ENCODE peak calls at places on chromosomes 1 and 21, in five cellular contexts. W is hepatic stellate cell; O is activated gamma-delta T cell treated with anti-CD3 and anti-CD28 coated beads, Interleukin-2, amount 50 U/mL, for 16 hours; L is ELF-1; E is epithelial cell of esophagus. X is an unnamed sample.

GRCh38 chr1:211606327-211606913 is 27.5 kb upstream of the SLC30A1 start:
- DNase-seq in O (no peak), E (no peak), W (no peak), L (no peak), X (no peak)

GRCh38 chr1:48572632-48573258 is 100.7 kb upstream of the SPATA6 start:
- DNase-seq in W (peak; percentile 10), O (no peak), E (peak; percentile 63), L (peak; percentile 89), X (peak; percentile 89)

GRCh38 chr1:114712987-114713386 is 3.6 kb downstream of the NRAS start:
- DNase-seq in O (no peak), E (no peak), W (no peak), L (no peak), X (no peak)

GRCh38 chr1:75423616-75424015 is 187.3 kb downstream of the SLC44A5 start:
- DNase-seq in O (no peak), E (peak; percentile 3), L (no peak), W (no peak), X (no peak)

GRCh38 chr1:240000634-240001033 is 91.0 kb upstream of the FMN2 start:
- DNase-seq in E (peak; percentile 44), O (no peak), W (peak; percentile 41), L (no peak), X (peak; percentile 25)

GRCh38 chr1:201739492-201740085 is 89.4 kb upstream of the IPO9 start:
- DNase-seq in O (peak; percentile 27), W (peak; percentile 58), E (peak; percentile 86), L (peak; percentile 78), X (peak; percentile 18)

GRCh38 chr1:229130028-229130668 is 140.8 kb upstream of the RAB4A start:
- DNase-seq in O (no peak), W (no peak), L (no peak), E (no peak), X (no peak)

GRCh38 chr21:35217504-35218060 is 168.5 kb upstream of the RUNX1 start:
- DNase-seq in E (peak; percentile 98), L (peak; percentile 81), O (no peak), W (peak; percentile 57), X (peak; percentile 79)

GRCh38 chr1:5389101-5389885 is 602.9 kb downstream of the NPHP4 start:
- DNase-seq in W (no peak), E (no peak), O (peak; percentile 9), L (no peak), X (no peak)

GRCh38 chr1:81801032-81801833 is 499 bp downstream of the ADGRL2 start:
- DNase-seq in O (no peak), W (peak; percentile 72), E (peak; percentile 94), L (peak; percentile 93), X (peak; percentile 93)

GRCh38 chr1:67612690-67613322 is 72.2 kb upstream of the GADD45A start:
- DNase-seq in L (no peak), E (no peak), W (no peak), O (no peak), X (no peak)

GRCh38 chr1:90043573-90043972 is 48.7 kb downstream of the ZNF326 start:
- DNase-seq in L (no peak), W (no peak), E (no peak), O (no peak), X (no peak)

GRCh38 chr1:14138135-14138506 is 438.1 kb downstream of the PRDM2 start:
- DNase-seq in L (no peak), O (no peak), E (peak; percentile 100), W (no peak), X (no peak)

GRCh38 chr21:45336870-45337269 is 49.2 kb upstream of the POFUT2 start:
- DNase-seq in O (no peak), L (peak; percentile 78), W (no peak), E (no peak), X (no peak)

GRCh38 chr1:226429051-226429461 is 21.2 kb upstream of the PARP1 start:
- DNase-seq in W (no peak), O (no peak), E (peak; percentile 45), L (peak; percentile 49), X (no peak)

GRCh38 chr1:95562230-95562629 is 328.2 kb downstream of the RWDD3 start:
- DNase-seq in L (no peak), E (no peak), O (no peak), W (no peak), X (no peak)

GRCh38 chr1:29591601-29592260 is 355.4 kb downstream of the PTPRU start:
- DNase-seq in E (no peak), O (no peak), W (no peak), L (no peak), X (no peak)

GRCh38 chr1:161792740-161793139 is 26.6 kb downstream of the ATF6 start:
- DNase-seq in E (peak; percentile 84), W (peak; percentile 25), L (no peak), O (no peak), X (peak; percentile 89)

GRCh38 chr21:33368124-33368523 is 35.1 kb upstream of the IFNGR2 start:
- DNase-seq in O (no peak), E (no peak), W (no peak), L (no peak), X (no peak)

GRCh38 chr1:228083871-228084278 is 1.4 kb downstream of the ARF1 start:
- DNase-seq in E (no peak), W (no peak), L (peak; percentile 53), O (no peak), X (peak; percentile 54)

GRCh38 chr21:32611471-32611997 is 643 bp downstream of the CFAP298 start:
- DNase-seq in W (peak; percentile 41), L (peak; percentile 15), E (peak; percentile 49), O (no peak), X (peak; percentile 55)

GRCh38 chr1:55380313-55380970 is 165.3 kb upstream of the USP24 start:
- DNase-seq in L (no peak), W (no peak), E (no peak), O (no peak), X (no peak)

GRCh38 chr21:29860346-29860745 is 79.5 kb downstream of the GRIK1 start:
- DNase-seq in O (no peak), E (no peak), W (no peak), L (no peak), X (no peak)

GRCh38 chr1:235012436-235013210 is 116.0 kb downstream of the TOMM20 start:
- DNase-seq in W (no peak), E (peak; percentile 74), L (no peak), O (no peak), X (no peak)

GRCh38 chr1:184583837-184584236 is 170.8 kb downstream of the EDEM3 start:
- DNase-seq in W (no peak), O (no peak), L (no peak), E (no peak), X (no peak)

GRCh38 chr1:74811421-74812179 is 78.6 kb downstream of the TYW3 start:
- DNase-seq in L (peak; percentile 70), O (no peak), E (no peak), W (no peak), X (peak; percentile 42)

GRCh38 chr1:221735976-221736375 is 5.9 kb downstream of the DUSP10 start:
- DNase-seq in E (no peak), O (no peak), W (no peak), L (no peak), X (peak; percentile 36)

GRCh38 chr1:40053138-40053887 is 12.8 kb downstream of the CAP1 start:
- DNase-seq in W (no peak), O (no peak), E (peak; percentile 73), L (no peak), X (no peak)

GRCh38 chr1:2555634-2556276 is 416 bp upstream of the TNFRSF14 start:
- DNase-seq in E (no peak), L (no peak), W (peak; percentile 85), O (peak; percentile 52), X (peak; percentile 76)

GRCh38 chr1:88327391-88328267 is 356.4 kb upstream of the PKN2 start:
- DNase-seq in W (peak; percentile 11), L (peak; percentile 4), E (peak; percentile 89), O (no peak), X (peak; percentile 93)

GRCh38 chr1:53342735-53343470 is 15.0 kb upstream of the LRP8 start:
- DNase-seq in E (no peak), O (no peak), W (no peak), L (no peak), X (no peak)

GRCh38 chr21:38428211-38428610 is 70.1 kb downstream of the ERG start:
- DNase-seq in O (no peak), E (no peak), W (no peak), L (no peak), X (no peak)

GRCh38 chr1:97832490-97832889 is 88.3 kb downstream of the DPYD start:
- DNase-seq in W (no peak), O (no peak), E (no peak), L (no peak), X (no peak)